ENCODE peak calls at places on chromosomes 3 and 15, in ten cellular contexts. H, N, D, R, Q, C, I, X, P and T are unnamed samples.

GRCh38 chr15:36331531-36332275 is 247.7 kb upstream of the CDIN1 start:
- DNase-seq in P (peak), N (no peak), D (no peak), R (peak), X (no peak), H (no peak), I (no peak), C (no peak), Q (no peak), T (no peak)

GRCh38 chr3:170307998-170308398 is 49.5 kb upstream of the SKIL start:
- DNase-seq in I (no peak), X (no peak), C (no peak), Q (no peak), P (peak), N (peak), H (no peak), D (peak), R (peak), T (no peak)

GRCh38 chr3:108091498-108092259 is 848 bp upstream of the CD47 start:
- DNase-seq in I (no peak), P (peak), N (no peak), X (no peak), R (no peak), H (no peak), D (no peak), C (no peak), Q (no peak), T (no peak)

GRCh38 chr3:23094890-23095462 is 108.2 kb upstream of the UBE2E2 start:
- DNase-seq in P (peak), D (no peak), Q (no peak), H (no peak), C (no peak), R (peak), I (no peak), N (peak), X (no peak), T (no peak)

GRCh38 chr3:150447084-150447483 is 39.0 kb downstream of the TSC22D2 start:
- DNase-seq in N (peak), Q (no peak), H (no peak), C (no peak), X (no peak), D (no peak), P (peak), I (no peak), R (no peak), T (no peak)

GRCh38 chr3:178982138-178982537 is 89.5 kb downstream of the ZMAT3 start:
- DNase-seq in P (peak), I (no peak), X (no peak), Q (no peak), D (no peak), H (no peak), C (no peak), N (peak), R (peak), T (peak)

GRCh38 chr3:177421176-177421782 is 224.0 kb upstream of the TBL1XR1 start:
- DNase-seq in H (no peak), N (no peak), X (no peak), Q (no peak), D (no peak), P (no peak), R (no peak), C (no peak), I (no peak), T (no peak)

GRCh38 chr3:40211579-40211978 is 97.9 kb upstream of the EIF1B start:
- DNase-seq in P (peak), N (no peak), D (no peak), X (no peak), R (peak), C (no peak), I (no peak), Q (no peak), H (no peak), T (no peak)

GRCh38 chr3:193778676-193779075 is 185.7 kb downstream of the OPA1 start:
- DNase-seq in I (no peak), C (no peak), N (no peak), P (no peak), R (no peak), X (no peak), D (no peak), H (no peak), Q (no peak), T (no peak)

GRCh38 chr3:11206316-11206715 is 52.0 kb downstream of the HRH1 start:
- DNase-seq in P (no peak), H (no peak), X (no peak), D (no peak), C (no peak), I (no peak), Q (no peak), N (no peak), R (no peak), T (no peak)

GRCh38 chr15:44598892-44599291 is 61.9 kb downstream of the EIF3J start:
- DNase-seq in Q (no peak), D (peak), P (peak), H (no peak), X (no peak), I (no peak), N (peak), R (peak), C (no peak), T (peak)

GRCh38 chr3:170839518-170840100 is 30.4 kb downstream of the RPL22L1 start:
- DNase-seq in H (no peak), P (no peak), I (no peak), N (peak), X (no peak), R (peak), C (no peak), D (no peak), Q (no peak), T (no peak)

GRCh38 chr15:50685191-50685975 is 1.2 kb downstream of the TRPM7 start:
- DNase-seq in N (peak), R (peak), P (no peak), Q (no peak), H (no peak), X (no peak), I (no peak), D (no peak), C (no peak), T (no peak)

GRCh38 chr3:177979684-177980083 is 556.6 kb upstream of the KCNMB2 start:
- DNase-seq in D (no peak), N (no peak), I (no peak), R (no peak), H (no peak), Q (no peak), P (no peak), C (no peak), X (no peak), T (no peak)

GRCh38 chr3:17602126-17602525 is 140.3 kb downstream of the TBC1D5 start:
- DNase-seq in Q (no peak), N (peak), X (no peak), R (no peak), C (no peak), H (no peak), I (no peak), P (peak), D (no peak), T (no peak)

GRCh38 chr3:39435006-39435748 is 28.7 kb downstream of the RPSA start:
- DNase-seq in N (no peak), I (no peak), P (no peak), D (no peak), H (no peak), X (no peak), Q (no peak), R (no peak), C (no peak), T (no peak)

GRCh38 chr3:43687499-43687811 is 3.3 kb upstream of the ABHD5 start:
- DNase-seq in D (no peak), I (no peak), P (no peak), Q (no peak), R (no peak), N (no peak), X (no peak), C (no peak), H (no peak), T (no peak)

GRCh38 chr15:69592954-69593353 is 140.3 kb downstream of the RPLP1 start:
- DNase-seq in X (no peak), P (no peak), I (no peak), D (no peak), R (no peak), N (no peak), C (no peak), H (no peak), Q (no peak), T (no peak)

GRCh38 chr3:173690542-173690941 is 293.0 kb downstream of the NLGN1 start:
- DNase-seq in X (no peak), R (peak), C (no peak), H (no peak), I (no peak), P (peak), Q (no peak), D (no peak), N (peak), T (no peak)

GRCh38 chr3:167565489-167565888 is 88.3 kb downstream of the WDR49 start:
- DNase-seq in H (no peak), I (no peak), N (no peak), P (no peak), Q (no peak), X (no peak), R (no peak), D (no peak), C (no peak), T (no peak)

GRCh38 chr3:55064164-55064563 is 136.3 kb upstream of the LRTM1 start:
- DNase-seq in D (no peak), P (no peak), N (no peak), C (no peak), H (no peak), I (no peak), R (no peak), X (no peak), Q (no peak), T (no peak)

GRCh38 chr3:124266517-124266916 is 274.6 kb upstream of the ROPN1 start:
- DNase-seq in C (no peak), X (no peak), D (no peak), H (no peak), N (no peak), I (no peak), R (no peak), Q (no peak), P (no peak), T (no peak)

GRCh38 chr15:49439678-49440375 is 16.8 kb downstream of the FGF7 start:
- DNase-seq in X (no peak), I (no peak), Q (no peak), H (no peak), R (peak), P (peak), C (no peak), N (no peak), D (no peak), T (no peak)

GRCh38 chr3:43515208-43515917 is 106.4 kb downstream of the ANO10 start:
- DNase-seq in H (no peak), R (no peak), P (no peak), X (no peak), I (no peak), C (no peak), Q (no peak), N (no peak), D (no peak), T (no peak)

GRCh38 chr15:91970142-91970541 is 116.6 kb downstream of the SLCO3A1 start:
- DNase-seq in N (peak), I (no peak), D (peak), H (peak), C (peak), Q (no peak), X (no peak), R (no peak), P (no peak), T (no peak)

GRCh38 chr3:117873236-117873635 is 1161.4 kb downstream of the IGSF11 start:
- DNase-seq in C (no peak), N (peak), X (no peak), P (no peak), I (no peak), Q (no peak), R (no peak), H (peak), D (no peak), T (no peak)

GRCh38 chr15:80942746-80943565 is 46.7 kb downstream of the MESD start:
- DNase-seq in I (no peak), N (peak), R (no peak), C (no peak), X (no peak), D (no peak), H (no peak), P (peak), Q (no peak), T (no peak)

GRCh38 chr3:194872669-194872977 is 186.9 kb downstream of the FAM43A start:
- DNase-seq in I (no peak), N (peak), P (peak), X (no peak), H (no peak), R (peak), D (peak), C (no peak), Q (no peak), T (peak)

GRCh38 chr15:72315706-72316370 is 4.1 kb downstream of the CELF6 start:
- DNase-seq in Q (no peak), C (no peak), H (no peak), D (no peak), N (no peak), I (no peak), R (no peak), P (no peak), X (no peak), T (no peak)

GRCh38 chr15:72319360-72319984 is 485 bp downstream of the CELF6 start:
- DNase-seq in I (peak), R (peak), X (peak), H (peak), D (no peak), Q (no peak), C (peak), N (peak), P (peak), T (no peak)

GRCh38 chr15:72318408-72318942 is 1.5 kb downstream of the CELF6 start:
- DNase-seq in R (no peak), I (no peak), D (no peak), H (no peak), N (no peak), C (no peak), X (no peak), P (no peak), Q (no peak), T (no peak)

GRCh38 chr15:72323752-72324151 is 3.8 kb upstream of the CELF6 start:
- DNase-seq in Q (no peak), N (no peak), R (no peak), C (no peak), D (no peak), I (no peak), X (no peak), H (no peak), P (no peak), T (no peak)

GRCh38 chr15:72319985-72320671 is at the start of gene CELF6:
- DNase-seq in P (peak), N (peak), I (peak), R (peak), H (peak), Q (peak), C (peak), D (no peak), X (peak), T (no peak)
- H3K4me3 ChIP-seq in P (peak), N (peak), I (peak), R (peak), H (no peak), Q (peak), C (peak), D (peak), X (peak), T (peak)

DNA sequence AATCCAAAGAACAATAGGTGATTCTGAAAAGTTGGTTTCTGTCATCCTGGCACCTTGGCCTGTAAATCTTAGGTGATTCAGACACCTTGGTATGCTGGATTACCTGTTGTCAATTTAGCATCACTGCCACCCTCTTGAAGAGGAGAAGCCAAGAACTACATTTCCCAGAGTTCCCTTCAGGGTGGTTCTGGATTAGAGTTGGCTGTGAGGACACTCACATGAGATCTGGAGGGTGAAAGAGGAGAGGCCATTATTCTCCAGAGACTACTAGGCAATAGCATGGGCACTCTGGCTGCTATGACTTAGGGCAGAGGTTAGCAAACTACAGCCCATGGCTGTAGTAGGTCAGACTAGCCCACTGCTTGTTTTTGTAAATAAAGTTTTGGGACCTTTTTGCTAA is 41.7 kb upstream of the CORO2B start:
- DNase-seq in I (no peak), C (no peak), N (no peak), R (no peak), Q (no peak), H (no peak), P (no peak), X (no peak), D (no peak), T (no peak)
- H3K4me3 ChIP-seq in I (no peak), C (no peak), N (no peak), R (no peak), Q (no peak), H (no peak), P (no peak), X (no peak), D (no peak), T (no peak)

GRCh38 chr3:49422379-49423248 is at the start of gene AMT:
- DNase-seq in H (peak), I (peak), D (no peak), P (no peak), R (peak), C (no peak), N (peak), X (no peak), Q (no peak), T (no peak)
- H3K4me3 ChIP-seq in H (no peak), I (peak), D (no peak), P (no peak), R (peak), C (peak), N (no peak), X (no peak), Q (no peak), T (no peak)

DNA sequence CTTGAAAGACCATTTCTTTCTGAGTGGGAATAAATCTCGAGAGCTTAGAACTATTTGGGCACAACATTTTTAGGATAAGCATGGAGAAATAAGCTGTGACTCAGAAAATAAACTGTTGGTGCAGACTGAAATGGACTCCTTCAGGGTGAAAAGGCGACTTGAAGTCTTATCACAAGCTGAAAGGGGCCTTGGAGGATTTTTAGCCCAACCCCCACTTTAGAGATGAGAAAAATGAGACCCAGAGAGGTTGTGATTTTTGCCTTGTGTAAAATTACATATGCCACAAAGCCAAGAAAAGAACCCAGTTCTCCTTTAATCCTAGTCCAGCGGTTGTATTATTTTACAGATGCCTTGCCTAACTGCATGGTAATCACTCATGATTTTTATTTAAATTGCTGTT is 1.5 kb downstream of the ATP1B3 start:
- DNase-seq in C (no peak), H (no peak), I (no peak), R (peak), D (no peak), X (no peak), N (peak), P (peak), Q (peak), T (no peak)
- H3K4me3 ChIP-seq in C (peak), H (peak), I (peak), R (peak), D (peak), X (peak), N (peak), P (peak), Q (peak), T (peak)

GRCh38 chr3:13645791-13646637 is 97.1 kb downstream of the FBLN2 start:
- DNase-seq in P (no peak), H (no peak), Q (no peak), C (no peak), N (no peak), I (no peak), X (no peak), D (no peak), R (no peak), T (no peak)

GRCh38 chr3:13650210-13651056 is 101.5 kb downstream of the FBLN2 start:
- DNase-seq in C (peak), N (peak), P (peak), H (peak), X (peak), R (peak), I (peak), Q (no peak), D (peak), T (no peak)

GRCh38 chr3:13647314-13648059 is 98.6 kb downstream of the FBLN2 start:
- DNase-seq in R (peak), H (no peak), Q (no peak), D (no peak), P (peak), I (no peak), N (peak), C (no peak), X (no peak), T (no peak)

GRCh38 chr3:13648744-13649096 is 99.8 kb downstream of the FBLN2 start:
- DNase-seq in Q (no peak), C (no peak), I (no peak), H (no peak), N (no peak), P (no peak), R (no peak), D (no peak), X (no peak), T (no peak)

DNA sequence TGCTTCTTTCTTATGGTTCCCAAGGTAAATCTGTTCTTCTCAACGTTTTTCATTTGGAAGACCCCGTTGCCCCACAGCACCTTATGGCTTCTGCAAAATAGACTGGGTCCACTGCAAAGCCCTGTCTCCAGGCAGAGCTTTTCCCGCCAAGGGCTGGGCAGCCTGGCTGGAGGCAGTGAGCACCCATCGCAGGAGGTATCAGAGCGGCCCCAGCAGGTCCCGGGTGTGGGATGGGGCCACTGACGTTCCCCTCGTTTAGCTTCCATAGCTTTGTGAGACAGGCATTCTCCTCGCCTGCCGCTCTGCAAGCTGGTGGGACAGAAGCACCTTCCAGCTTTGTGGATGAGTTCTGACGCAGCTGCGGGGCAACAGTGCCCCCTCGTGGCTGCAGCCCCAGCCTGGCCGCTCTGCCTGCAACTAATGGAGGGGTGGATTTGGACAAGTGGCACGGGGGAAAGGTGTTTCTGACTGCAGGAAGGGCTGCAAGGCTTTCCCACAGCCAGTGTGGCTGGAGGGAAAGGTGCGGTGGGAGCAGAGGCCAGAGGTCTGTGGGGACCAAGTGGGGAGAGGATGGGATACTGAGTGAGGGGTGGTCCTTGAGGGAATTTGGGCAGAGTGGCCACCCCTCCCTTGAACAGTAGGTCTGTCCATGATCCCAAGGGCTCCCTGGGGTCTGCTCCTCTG is 99.3 kb downstream of the FBLN2 start:
- DNase-seq in P (peak), H (peak), X (peak), N (peak), Q (peak), I (peak), R (peak), C (peak), D (peak), T (peak)
- H3K4me3 ChIP-seq in P (no peak), H (no peak), X (no peak), N (no peak), Q (no peak), I (peak), R (no peak), C (no peak), D (no peak), T (no peak)

DNA sequence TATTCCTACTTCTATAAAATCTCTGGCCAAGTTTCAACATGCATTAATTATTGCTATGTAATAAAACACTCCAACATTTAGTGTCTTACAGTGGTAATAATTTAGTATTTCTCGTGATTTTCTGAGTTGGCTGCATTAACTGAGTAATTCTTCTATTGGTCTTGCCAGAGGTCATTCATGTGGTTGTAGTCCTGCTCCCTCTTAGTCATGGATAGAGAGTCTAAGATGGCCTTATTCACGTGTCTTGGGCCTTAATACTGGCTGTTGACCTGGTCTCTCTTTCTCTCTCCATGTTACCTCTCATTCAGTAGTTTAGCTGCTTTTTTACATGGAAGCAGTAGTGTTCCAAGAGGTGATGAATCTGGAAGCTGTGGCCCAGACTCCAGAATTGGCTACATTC is 140.1 kb upstream of the ZBTB20 start:
- DNase-seq in I (no peak), H (no peak), X (no peak), Q (no peak), R (no peak), N (no peak), D (no peak), C (no peak), P (no peak), T (no peak)
- H3K4me3 ChIP-seq in I (no peak), H (no peak), X (no peak), Q (no peak), R (no peak), N (no peak), D (no peak), C (no peak), P (no peak), T (no peak)